ENCODE peak calls at places on chromosomes 13 and 19, in nine cellular contexts. One of them, this sample, is unnamed.

GRCh38 chr19:47013041-47013517 is 6.6 kb upstream of the NPAS1 start:
- DNase-seq in uterus: peak
- DNase-seq in heart left ventricle: peak
- DNase-seq in H1: peak
- DNase-seq in H54: peak
- DNase-seq in IMR-90: peak
- DNase-seq in esophagus muscularis mucosa: peak
- DNase-seq in right lobe of liver: peak
- DNase-seq in tibial nerve: peak
- DNase-seq in this sample: peak

GRCh38 chr19:34089566-34089965 is 82.7 kb upstream of the LSM14A start:
- DNase-seq in H1: no peak
- DNase-seq in uterus: no peak
- DNase-seq in H54: no peak
- DNase-seq in heart left ventricle: no peak
- DNase-seq in esophagus muscularis mucosa: no peak
- DNase-seq in tibial nerve: no peak
- DNase-seq in right lobe of liver: no peak
- DNase-seq in IMR-90: no peak
- DNase-seq in this sample: no peak

GRCh38 chr13:30577381-30577780 is 40.3 kb upstream of the USPL1 start:
- DNase-seq in esophagus muscularis mucosa: no peak
- DNase-seq in H54: peak
- DNase-seq in IMR-90: peak
- DNase-seq in H1: no peak
- DNase-seq in uterus: no peak
- DNase-seq in heart left ventricle: no peak
- DNase-seq in tibial nerve: no peak
- DNase-seq in right lobe of liver: no peak
- DNase-seq in this sample: no peak

GRCh38 chr13:44331446-44331845 is 42.2 kb upstream of the SERP2 start:
- DNase-seq in heart left ventricle: no peak
- DNase-seq in H54: no peak
- DNase-seq in tibial nerve: no peak
- DNase-seq in right lobe of liver: no peak
- DNase-seq in uterus: no peak
- DNase-seq in IMR-90: no peak
- DNase-seq in esophagus muscularis mucosa: peak
- DNase-seq in H1: no peak
- DNase-seq in this sample: no peak

GRCh38 chr13:33612641-33613638 is 205.0 kb upstream of the RFC3 start:
- DNase-seq in H1: no peak
- DNase-seq in uterus: no peak
- DNase-seq in esophagus muscularis mucosa: peak
- DNase-seq in heart left ventricle: no peak
- DNase-seq in H54: no peak
- DNase-seq in tibial nerve: no peak
- DNase-seq in right lobe of liver: no peak
- DNase-seq in IMR-90: no peak
- DNase-seq in this sample: no peak

GRCh38 chr19:661427-662196 is 1.4 kb downstream of the RNF126 start:
- DNase-seq in uterus: no peak
- DNase-seq in right lobe of liver: no peak
- DNase-seq in IMR-90: no peak
- DNase-seq in H1: no peak
- DNase-seq in esophagus muscularis mucosa: no peak
- DNase-seq in heart left ventricle: no peak
- DNase-seq in H54: no peak
- DNase-seq in tibial nerve: no peak
- DNase-seq in this sample: no peak

GRCh38 chr19:50190439-50190891 is 13.0 kb upstream of the MYH14 start:
- DNase-seq in heart left ventricle: no peak
- DNase-seq in H54: no peak
- DNase-seq in IMR-90: no peak
- DNase-seq in right lobe of liver: no peak
- DNase-seq in uterus: no peak
- DNase-seq in tibial nerve: no peak
- DNase-seq in H1: no peak
- DNase-seq in esophagus muscularis mucosa: no peak
- DNase-seq in this sample: no peak

GRCh38 chr13:62302341-62302740 is 886.7 kb upstream of the PCDH20 start:
- DNase-seq in H1: no peak
- DNase-seq in H54: no peak
- DNase-seq in heart left ventricle: no peak
- DNase-seq in uterus: no peak
- DNase-seq in IMR-90: peak
- DNase-seq in esophagus muscularis mucosa: no peak
- DNase-seq in right lobe of liver: no peak
- DNase-seq in tibial nerve: no peak
- DNase-seq in this sample: no peak

GRCh38 chr19:5147971-5148793 is 179.3 kb downstream of the KDM4B start:
- DNase-seq in tibial nerve: no peak
- DNase-seq in right lobe of liver: no peak
- DNase-seq in heart left ventricle: no peak
- DNase-seq in esophagus muscularis mucosa: no peak
- DNase-seq in uterus: peak
- DNase-seq in IMR-90: no peak
- DNase-seq in H1: no peak
- DNase-seq in H54: no peak
- DNase-seq in this sample: no peak

GRCh38 chr19:10431943-10432735 is 11.8 kb downstream of the PDE4A start:
- DNase-seq in right lobe of liver: peak
- DNase-seq in uterus: peak
- DNase-seq in heart left ventricle: peak
- DNase-seq in H1: no peak
- DNase-seq in IMR-90: no peak
- DNase-seq in esophagus muscularis mucosa: no peak
- DNase-seq in H54: no peak
- DNase-seq in tibial nerve: no peak
- DNase-seq in this sample: no peak

GRCh38 chr19:21574607-21575006 is 69.2 kb downstream of the ZNF429 start:
- DNase-seq in H1: no peak
- DNase-seq in H54: no peak
- DNase-seq in uterus: no peak
- DNase-seq in heart left ventricle: no peak
- DNase-seq in tibial nerve: no peak
- DNase-seq in IMR-90: no peak
- DNase-seq in esophagus muscularis mucosa: no peak
- DNase-seq in right lobe of liver: no peak
- DNase-seq in this sample: no peak

GRCh38 chr19:21569497-21569870 is 64.1 kb downstream of the ZNF429 start:
- DNase-seq in heart left ventricle: no peak
- DNase-seq in tibial nerve: no peak
- DNase-seq in uterus: no peak
- DNase-seq in H54: no peak
- DNase-seq in esophagus muscularis mucosa: no peak
- DNase-seq in H1: no peak
- DNase-seq in IMR-90: no peak
- DNase-seq in right lobe of liver: peak
- DNase-seq in this sample: peak

GRCh38 chr19:21571316-21571715 is 65.9 kb downstream of the ZNF429 start:
- DNase-seq in right lobe of liver: no peak
- DNase-seq in uterus: no peak
- DNase-seq in IMR-90: no peak
- DNase-seq in tibial nerve: no peak
- DNase-seq in H1: no peak
- DNase-seq in heart left ventricle: no peak
- DNase-seq in esophagus muscularis mucosa: peak
- DNase-seq in H54: no peak
- DNase-seq in this sample: no peak

GRCh38 chr19:21566073-21566472 is 60.7 kb downstream of the ZNF429 start:
- DNase-seq in right lobe of liver: no peak
- DNase-seq in H1: no peak
- DNase-seq in uterus: no peak
- DNase-seq in heart left ventricle: no peak
- DNase-seq in H54: no peak
- DNase-seq in IMR-90: no peak
- DNase-seq in tibial nerve: no peak
- DNase-seq in esophagus muscularis mucosa: no peak
- DNase-seq in this sample: no peak

GRCh38 chr19:21568816-21569496 is 63.6 kb downstream of the ZNF429 start:
- DNase-seq in uterus: peak
- DNase-seq in H54: no peak
- DNase-seq in H1: no peak
- DNase-seq in esophagus muscularis mucosa: peak
- DNase-seq in tibial nerve: peak
- DNase-seq in right lobe of liver: peak
- DNase-seq in heart left ventricle: peak
- DNase-seq in IMR-90: peak
- DNase-seq in this sample: peak
- TF ChIP-seq POLR2A in uterus: peak
- TF ChIP-seq POLR2A in H54: no peak
- TF ChIP-seq POLR2A in H1: no peak
- TF ChIP-seq POLR2A in esophagus muscularis mucosa: no peak
- TF ChIP-seq POLR2A in tibial nerve: peak
- TF ChIP-seq POLR2A in right lobe of liver: peak
- TF ChIP-seq POLR2A in heart left ventricle: peak
- TF ChIP-seq POLR2A in IMR-90: peak
- TF ChIP-seq POLR2A in this sample: peak

GRCh38 chr19:35117017-35117570 is 1.5 kb downstream of the FXYD3 start:
- DNase-seq in esophagus muscularis mucosa: no peak
- DNase-seq in H1: no peak
- DNase-seq in uterus: no peak
- DNase-seq in IMR-90: no peak
- DNase-seq in tibial nerve: no peak
- DNase-seq in right lobe of liver: no peak
- DNase-seq in heart left ventricle: no peak
- DNase-seq in H54: no peak
- DNase-seq in this sample: no peak

GRCh38 chr19:35119091-35119490 is 3.5 kb downstream of the FXYD3 start:
- DNase-seq in right lobe of liver: no peak
- DNase-seq in heart left ventricle: no peak
- DNase-seq in H54: no peak
- DNase-seq in tibial nerve: no peak
- DNase-seq in uterus: no peak
- DNase-seq in H1: no peak
- DNase-seq in esophagus muscularis mucosa: no peak
- DNase-seq in IMR-90: no peak
- DNase-seq in this sample: no peak

GRCh38 chr19:35116085-35116801 is 620 bp downstream of the FXYD3 start:
- DNase-seq in tibial nerve: no peak
- DNase-seq in heart left ventricle: no peak
- DNase-seq in right lobe of liver: no peak
- DNase-seq in uterus: no peak
- DNase-seq in esophagus muscularis mucosa: no peak
- DNase-seq in H1: no peak
- DNase-seq in H54: no peak
- DNase-seq in IMR-90: no peak
- DNase-seq in this sample: no peak

GRCh38 chr19:35118268-35119026 is 2.8 kb downstream of the FXYD3 start:
- DNase-seq in uterus: no peak
- DNase-seq in H1: no peak
- DNase-seq in IMR-90: no peak
- DNase-seq in tibial nerve: no peak
- DNase-seq in right lobe of liver: no peak
- DNase-seq in esophagus muscularis mucosa: no peak
- DNase-seq in H54: no peak
- DNase-seq in heart left ventricle: no peak
- DNase-seq in this sample: no peak

DNA sequence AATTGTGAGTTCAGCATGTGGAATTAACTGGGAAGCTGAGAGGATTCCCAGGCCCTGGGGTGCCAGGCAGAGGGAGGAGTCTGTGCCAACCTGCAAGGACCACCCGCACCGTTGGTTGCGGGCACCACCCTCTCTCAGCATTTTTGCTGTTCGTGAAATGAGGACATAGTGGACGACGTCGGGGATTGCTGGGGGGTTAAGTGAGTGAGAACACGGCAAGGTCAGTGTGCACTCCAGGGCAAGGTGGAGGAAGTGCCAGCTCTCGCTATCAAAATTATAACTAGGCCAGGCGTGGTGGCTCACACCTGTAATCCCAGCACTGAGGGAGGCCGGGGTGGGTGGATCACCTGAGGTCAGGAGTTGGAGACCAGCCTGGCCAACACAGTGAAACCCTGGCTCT is 2.2 kb downstream of the FXYD3 start:
- DNase-seq in IMR-90: no peak
- DNase-seq in H54: no peak
- DNase-seq in H1: no peak
- DNase-seq in tibial nerve: no peak
- DNase-seq in right lobe of liver: no peak
- DNase-seq in esophagus muscularis mucosa: no peak
- DNase-seq in heart left ventricle: no peak
- DNase-seq in uterus: no peak
- DNase-seq in this sample: no peak
- TF ChIP-seq POLR2A in IMR-90: no peak
- TF ChIP-seq POLR2A in H54: no peak
- TF ChIP-seq POLR2A in H1: no peak
- TF ChIP-seq POLR2A in tibial nerve: no peak
- TF ChIP-seq POLR2A in right lobe of liver: no peak
- TF ChIP-seq POLR2A in esophagus muscularis mucosa: no peak
- TF ChIP-seq POLR2A in heart left ventricle: no peak
- TF ChIP-seq POLR2A in uterus: no peak
- TF ChIP-seq POLR2A in this sample: no peak

GRCh38 chr19:32691952-32692726 is 518 bp downstream of the NUDT19 start:
- DNase-seq in tibial nerve: no peak
- DNase-seq in H54: peak
- DNase-seq in right lobe of liver: peak
- DNase-seq in H1: no peak
- DNase-seq in IMR-90: peak
- DNase-seq in esophagus muscularis mucosa: no peak
- DNase-seq in uterus: peak
- DNase-seq in heart left ventricle: peak
- DNase-seq in this sample: peak
- TF ChIP-seq POLR2A in tibial nerve: no peak
- TF ChIP-seq POLR2A in H54: no peak
- TF ChIP-seq POLR2A in right lobe of liver: peak
- TF ChIP-seq POLR2A in H1: no peak
- TF ChIP-seq POLR2A in IMR-90: peak
- TF ChIP-seq POLR2A in esophagus muscularis mucosa: no peak
- TF ChIP-seq POLR2A in uterus: no peak
- TF ChIP-seq POLR2A in heart left ventricle: no peak
- TF ChIP-seq POLR2A in this sample: no peak

GRCh38 chr19:13063461-13064091 is 39.1 kb downstream of the LYL1 start:
- DNase-seq in tibial nerve: no peak
- DNase-seq in esophagus muscularis mucosa: no peak
- DNase-seq in IMR-90: no peak
- DNase-seq in H54: no peak
- DNase-seq in uterus: no peak
- DNase-seq in heart left ventricle: peak
- DNase-seq in H1: no peak
- DNase-seq in right lobe of liver: no peak
- DNase-seq in this sample: no peak
- TF ChIP-seq POLR2A in tibial nerve: no peak
- TF ChIP-seq POLR2A in esophagus muscularis mucosa: no peak
- TF ChIP-seq POLR2A in IMR-90: no peak
- TF ChIP-seq POLR2A in H54: no peak
- TF ChIP-seq POLR2A in uterus: no peak
- TF ChIP-seq POLR2A in heart left ventricle: no peak
- TF ChIP-seq POLR2A in H1: no peak
- TF ChIP-seq POLR2A in right lobe of liver: no peak
- TF ChIP-seq POLR2A in this sample: no peak

GRCh38 chr13:47374741-47375140 is 477.9 kb upstream of the HTR2A start:
- DNase-seq in H1: no peak
- DNase-seq in IMR-90: no peak
- DNase-seq in esophagus muscularis mucosa: no peak
- DNase-seq in uterus: no peak
- DNase-seq in heart left ventricle: no peak
- DNase-seq in tibial nerve: no peak
- DNase-seq in H54: no peak
- DNase-seq in right lobe of liver: no peak
- DNase-seq in this sample: no peak
- TF ChIP-seq POLR2A in H1: no peak
- TF ChIP-seq POLR2A in IMR-90: no peak
- TF ChIP-seq POLR2A in esophagus muscularis mucosa: no peak
- TF ChIP-seq POLR2A in uterus: no peak
- TF ChIP-seq POLR2A in heart left ventricle: no peak
- TF ChIP-seq POLR2A in tibial nerve: no peak
- TF ChIP-seq POLR2A in H54: no peak
- TF ChIP-seq POLR2A in right lobe of liver: no peak
- TF ChIP-seq POLR2A in this sample: no peak